ENCODE peak calls at places on chromosomes 1 and 21, in nine cellular contexts. One of them, this sample, is unnamed.

GRCh38 chr1:183173828-183174227 is 12.2 kb upstream of the LAMC2 start:
- DNase-seq in NB4: no peak
- DNase-seq in heart left ventricle: no peak
- DNase-seq in HepG2: no peak
- DNase-seq in erythroblast: no peak
- DNase-seq in K562: no peak
- DNase-seq in A549: no peak
- DNase-seq in suprapubic skin: no peak
- DNase-seq in stomach: no peak
- DNase-seq in this sample: no peak

GRCh38 chr21:26982767-26983166 is 15.9 kb upstream of the ADAMTS5 start:
- DNase-seq in NB4: no peak
- DNase-seq in heart left ventricle: no peak
- DNase-seq in HepG2: no peak
- DNase-seq in erythroblast: no peak
- DNase-seq in K562: no peak
- DNase-seq in A549: no peak
- DNase-seq in suprapubic skin: no peak
- DNase-seq in stomach: no peak
- DNase-seq in this sample: no peak

GRCh38 chr1:94579876-94580294 is 38.3 kb upstream of the F3 start:
- DNase-seq in NB4: no peak
- DNase-seq in heart left ventricle: no peak
- DNase-seq in HepG2: peak
- DNase-seq in erythroblast: no peak
- DNase-seq in K562: peak
- DNase-seq in A549: peak
- DNase-seq in suprapubic skin: no peak
- DNase-seq in stomach: no peak
- DNase-seq in this sample: peak

GRCh38 chr1:10856863-10857598 is 60.6 kb upstream of the CASZ1 start:
- DNase-seq in NB4: no peak
- DNase-seq in heart left ventricle: no peak
- DNase-seq in HepG2: no peak
- DNase-seq in erythroblast: no peak
- DNase-seq in K562: no peak
- DNase-seq in A549: no peak
- DNase-seq in suprapubic skin: no peak
- DNase-seq in stomach: no peak
- DNase-seq in this sample: no peak

GRCh38 chr1:229341811-229342304 is 989 bp downstream of the CCSAP start:
- DNase-seq in NB4: peak
- DNase-seq in heart left ventricle: peak
- DNase-seq in HepG2: no peak
- DNase-seq in erythroblast: no peak
- DNase-seq in K562: no peak
- DNase-seq in A549: peak
- DNase-seq in suprapubic skin: no peak
- DNase-seq in stomach: no peak
- DNase-seq in this sample: no peak

GRCh38 chr1:24283326-24284155 is 35.6 kb upstream of the GRHL3 start:
- DNase-seq in NB4: no peak
- DNase-seq in heart left ventricle: no peak
- DNase-seq in HepG2: no peak
- DNase-seq in erythroblast: no peak
- DNase-seq in K562: no peak
- DNase-seq in A549: peak
- DNase-seq in suprapubic skin: no peak
- DNase-seq in stomach: no peak
- DNase-seq in this sample: no peak

GRCh38 chr1:43383449-43383848 is 6.2 kb downstream of the MED8 start:
- DNase-seq in NB4: no peak
- DNase-seq in heart left ventricle: no peak
- DNase-seq in HepG2: no peak
- DNase-seq in erythroblast: peak
- DNase-seq in K562: no peak
- DNase-seq in A549: no peak
- DNase-seq in suprapubic skin: no peak
- DNase-seq in stomach: no peak
- DNase-seq in this sample: no peak

GRCh38 chr1:79667848-79668696 is 661.5 kb upstream of the ADGRL4 start:
- DNase-seq in NB4: no peak
- DNase-seq in heart left ventricle: no peak
- DNase-seq in HepG2: no peak
- DNase-seq in erythroblast: no peak
- DNase-seq in K562: no peak
- DNase-seq in A549: no peak
- DNase-seq in suprapubic skin: no peak
- DNase-seq in stomach: no peak
- DNase-seq in this sample: no peak

GRCh38 chr21:34889537-34890257 is 159.4 kb downstream of the RUNX1 start:
- DNase-seq in NB4: peak
- DNase-seq in heart left ventricle: peak
- DNase-seq in HepG2: peak
- DNase-seq in erythroblast: peak
- DNase-seq in K562: peak
- DNase-seq in A549: peak
- DNase-seq in suprapubic skin: peak
- DNase-seq in stomach: peak
- DNase-seq in this sample: peak

GRCh38 chr1:54249798-54250497 is 50.0 kb downstream of the MRPL37 start:
- DNase-seq in NB4: peak
- DNase-seq in heart left ventricle: no peak
- DNase-seq in HepG2: peak
- DNase-seq in erythroblast: no peak
- DNase-seq in K562: no peak
- DNase-seq in A549: peak
- DNase-seq in suprapubic skin: no peak
- DNase-seq in stomach: no peak
- DNase-seq in this sample: peak

GRCh38 chr1:43207229-43207853 is 35.2 kb downstream of the CFAP57 start:
- DNase-seq in NB4: no peak
- DNase-seq in heart left ventricle: peak
- DNase-seq in HepG2: no peak
- DNase-seq in erythroblast: no peak
- DNase-seq in K562: no peak
- DNase-seq in A549: peak
- DNase-seq in suprapubic skin: no peak
- DNase-seq in stomach: no peak
- DNase-seq in this sample: peak

GRCh38 chr1:234502785-234503184 is 23.8 kb upstream of the TARBP1 start:
- DNase-seq in NB4: no peak
- DNase-seq in heart left ventricle: no peak
- DNase-seq in HepG2: no peak
- DNase-seq in erythroblast: no peak
- DNase-seq in K562: no peak
- DNase-seq in A549: no peak
- DNase-seq in suprapubic skin: no peak
- DNase-seq in stomach: no peak
- DNase-seq in this sample: no peak

GRCh38 chr1:234500269-234500668 is 21.3 kb upstream of the TARBP1 start:
- DNase-seq in NB4: no peak
- DNase-seq in heart left ventricle: no peak
- DNase-seq in HepG2: no peak
- DNase-seq in erythroblast: peak
- DNase-seq in K562: no peak
- DNase-seq in A549: no peak
- DNase-seq in suprapubic skin: no peak
- DNase-seq in stomach: no peak
- DNase-seq in this sample: no peak

GRCh38 chr1:234498448-234499118 is 19.6 kb upstream of the TARBP1 start:
- DNase-seq in NB4: no peak
- DNase-seq in heart left ventricle: no peak
- DNase-seq in HepG2: no peak
- DNase-seq in erythroblast: no peak
- DNase-seq in K562: no peak
- DNase-seq in A549: no peak
- DNase-seq in suprapubic skin: no peak
- DNase-seq in stomach: no peak
- DNase-seq in this sample: no peak

GRCh38 chr1:234497589-234497988 is 18.6 kb upstream of the TARBP1 start:
- DNase-seq in NB4: no peak
- DNase-seq in heart left ventricle: no peak
- DNase-seq in HepG2: no peak
- DNase-seq in erythroblast: no peak
- DNase-seq in K562: no peak
- DNase-seq in A549: no peak
- DNase-seq in suprapubic skin: no peak
- DNase-seq in stomach: no peak
- DNase-seq in this sample: no peak

DNA sequence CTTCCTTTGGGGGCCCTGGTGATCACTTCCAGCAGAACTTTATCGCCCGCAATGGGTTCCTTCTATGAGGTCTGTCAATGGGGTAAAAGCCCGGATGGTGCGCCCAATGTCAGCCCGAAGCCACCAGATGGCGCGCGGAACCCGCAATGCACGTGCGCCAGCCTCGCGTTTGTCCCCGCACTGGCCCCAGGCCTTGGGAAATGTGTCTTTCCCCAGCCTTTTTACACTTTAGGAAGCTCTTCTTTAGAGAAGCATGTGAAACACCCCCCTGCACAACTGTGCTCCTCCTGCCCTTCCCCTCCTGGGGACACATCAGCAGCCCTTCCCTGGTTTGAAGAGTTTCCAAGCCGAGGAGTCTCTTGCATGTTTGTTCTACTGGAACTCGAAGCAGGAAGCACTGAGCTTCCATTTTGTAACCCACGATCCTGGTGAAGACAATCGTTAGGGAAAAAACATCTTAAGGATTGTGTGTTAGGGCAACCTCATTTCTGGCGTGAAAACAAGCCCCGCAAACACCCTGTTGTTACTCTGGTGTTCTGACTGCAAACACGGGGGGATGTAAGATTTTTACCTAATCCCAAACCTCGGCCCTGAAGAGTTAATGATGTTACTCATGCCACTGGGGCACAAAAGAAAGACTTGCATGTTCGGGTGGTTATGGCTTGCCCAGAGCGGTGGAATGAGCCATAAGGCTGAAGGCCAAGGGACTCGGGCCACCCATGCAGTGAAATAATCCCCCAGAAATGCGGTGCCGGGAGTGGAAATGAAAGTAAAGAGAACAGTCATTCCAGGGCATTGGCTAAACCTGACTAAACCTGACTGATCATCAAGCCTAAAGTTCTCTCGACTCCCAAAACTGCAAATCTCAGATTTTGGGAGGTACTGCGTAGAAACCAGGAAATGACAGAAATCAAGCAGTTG is 20.4 kb upstream of the TARBP1 start:
- DNase-seq in NB4: peak
- DNase-seq in heart left ventricle: peak
- DNase-seq in HepG2: peak
- DNase-seq in erythroblast: peak
- DNase-seq in K562: peak
- DNase-seq in A549: peak
- DNase-seq in suprapubic skin: peak
- DNase-seq in stomach: peak
- DNase-seq in this sample: peak
- TF ChIP-seq POLR2A in NB4: no peak
- TF ChIP-seq POLR2A in heart left ventricle: no peak
- TF ChIP-seq POLR2A in HepG2: no peak
- TF ChIP-seq POLR2A in erythroblast: no peak
- TF ChIP-seq POLR2A in K562: no peak
- TF ChIP-seq POLR2A in A549: no peak
- TF ChIP-seq POLR2A in suprapubic skin: no peak
- TF ChIP-seq POLR2A in stomach: no peak
- TF ChIP-seq POLR2A in this sample: no peak

DNA sequence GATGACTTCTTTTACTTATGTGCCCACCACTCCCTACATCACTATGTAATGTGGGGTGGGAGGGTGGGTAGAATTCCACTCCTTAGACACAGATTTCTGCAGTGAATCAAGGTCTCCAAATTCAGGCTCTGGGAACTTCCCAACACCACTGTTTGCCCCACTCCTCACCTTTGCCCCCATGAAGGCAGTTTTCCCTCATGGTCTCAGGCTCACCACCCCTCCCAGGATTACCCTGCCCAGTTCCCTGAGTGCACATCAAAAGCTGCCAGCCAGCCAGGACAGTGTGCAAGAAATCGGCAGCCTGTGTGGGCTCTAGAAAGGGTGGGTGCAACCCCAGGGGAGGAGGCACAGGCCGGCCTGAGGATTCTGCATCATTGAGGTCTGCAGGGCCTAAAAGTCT is 14.8 kb downstream of the NENF start:
- DNase-seq in NB4: no peak
- DNase-seq in heart left ventricle: no peak
- DNase-seq in HepG2: no peak
- DNase-seq in erythroblast: no peak
- DNase-seq in K562: no peak
- DNase-seq in A549: no peak
- DNase-seq in suprapubic skin: peak
- DNase-seq in stomach: no peak
- DNase-seq in this sample: no peak
- TF ChIP-seq POLR2A in NB4: no peak
- TF ChIP-seq POLR2A in heart left ventricle: no peak
- TF ChIP-seq POLR2A in HepG2: no peak
- TF ChIP-seq POLR2A in erythroblast: no peak
- TF ChIP-seq POLR2A in K562: no peak
- TF ChIP-seq POLR2A in A549: no peak
- TF ChIP-seq POLR2A in suprapubic skin: no peak
- TF ChIP-seq POLR2A in stomach: no peak
- TF ChIP-seq POLR2A in this sample: no peak

GRCh38 chr1:89843279-89844121 is 22.7 kb downstream of the LRRC8D start:
- DNase-seq in NB4: peak
- DNase-seq in heart left ventricle: peak
- DNase-seq in HepG2: no peak
- DNase-seq in erythroblast: peak
- DNase-seq in K562: no peak
- DNase-seq in A549: peak
- DNase-seq in suprapubic skin: peak
- DNase-seq in stomach: peak
- DNase-seq in this sample: peak
- TF ChIP-seq POLR2A in NB4: peak
- TF ChIP-seq POLR2A in heart left ventricle: no peak
- TF ChIP-seq POLR2A in HepG2: no peak
- TF ChIP-seq POLR2A in erythroblast: peak
- TF ChIP-seq POLR2A in K562: no peak
- TF ChIP-seq POLR2A in A549: peak
- TF ChIP-seq POLR2A in suprapubic skin: no peak
- TF ChIP-seq POLR2A in stomach: no peak
- TF ChIP-seq POLR2A in this sample: peak

DNA sequence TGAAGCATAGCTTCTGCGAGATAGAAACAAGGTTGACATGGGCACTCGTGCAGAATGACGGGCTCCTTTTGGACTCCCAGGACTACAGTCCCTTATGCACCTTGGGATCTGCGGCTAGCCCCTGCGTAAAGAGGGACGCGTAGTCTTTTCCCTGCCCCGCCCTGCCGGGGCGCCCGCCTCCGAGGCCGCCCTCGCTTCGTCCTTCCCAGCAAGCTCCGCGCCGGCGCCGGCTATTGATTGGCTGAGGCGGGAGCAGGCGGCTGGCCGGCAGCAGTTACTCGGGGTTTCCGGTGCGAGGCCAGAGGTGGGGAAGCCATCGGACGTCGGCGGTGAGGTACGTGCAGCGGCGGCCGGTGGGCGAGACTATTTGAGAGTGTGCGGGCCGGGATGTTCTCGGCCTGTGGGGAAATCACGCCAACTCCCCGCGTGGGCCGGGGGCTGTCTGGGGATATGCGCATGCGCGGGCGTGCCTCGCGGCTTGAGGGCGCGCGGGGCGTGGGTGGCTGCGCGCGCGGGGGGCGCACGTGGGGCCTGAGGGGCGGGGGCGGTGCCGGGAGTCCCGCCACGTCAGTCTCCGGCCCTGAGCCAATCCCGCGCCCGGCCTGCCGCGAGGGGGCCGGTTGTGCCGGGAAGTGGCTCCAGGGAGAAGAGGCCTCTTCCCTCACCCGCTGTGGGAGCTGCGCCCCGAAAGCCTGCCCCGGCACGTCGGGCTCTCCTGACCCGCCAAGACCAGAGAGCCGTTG is at the start of gene TXLNA:
- DNase-seq in NB4: peak
- DNase-seq in heart left ventricle: peak
- DNase-seq in HepG2: peak
- DNase-seq in erythroblast: peak
- DNase-seq in K562: peak
- DNase-seq in A549: peak
- DNase-seq in suprapubic skin: peak
- DNase-seq in stomach: peak
- DNase-seq in this sample: peak
- TF ChIP-seq POLR2A in NB4: peak
- TF ChIP-seq POLR2A in heart left ventricle: no peak
- TF ChIP-seq POLR2A in HepG2: peak
- TF ChIP-seq POLR2A in erythroblast: peak
- TF ChIP-seq POLR2A in K562: peak
- TF ChIP-seq POLR2A in A549: peak
- TF ChIP-seq POLR2A in suprapubic skin: peak
- TF ChIP-seq POLR2A in stomach: no peak
- TF ChIP-seq POLR2A in this sample: peak

This sample was measured in H54.